ENCODE peak calls at places on chromosomes 4 and X, in eight cellular contexts. O is AML-193, K is dorsolateral prefrontal cortex, W is left ventricle myocardium superior, E is GM12865, P is Caki2, V is Right ventricle myocardium superior, R is right lobe of liver. G is an unnamed sample.

GRCh38 chr4:147138171-147138570 is 192.5 kb upstream of the TTC29 start:
- DNase-seq in O (no peak), K (no peak), P (no peak), R (no peak), V (no peak), W (no peak), E (no peak), G (no peak)

GRCh38 chr4:147842573-147842972 is 110.7 kb downstream of the ARHGAP10 start:
- DNase-seq in P (no peak), V (peak; percentile 82), K (peak; percentile 50), O (no peak), E (no peak), W (peak; percentile 81), R (no peak), G (no peak)

GRCh38 chr4:76562161-76562560 is 127.1 kb downstream of the SHROOM3 start:
- DNase-seq in K (no peak), V (no peak), R (no peak), W (no peak), P (peak; percentile 80), E (no peak), O (no peak), G (peak; percentile 59)

GRCh38 chr4:94757192-94758140 is at the start of gene BMPR1B:
- DNase-seq in K (no peak), O (no peak), P (peak; percentile 75), R (no peak), E (no peak), W (peak; percentile 47), V (peak; percentile 46), G (peak; percentile 70)

GRCh38 chrX:16999275-16999674 is 52.8 kb downstream of the REPS2 start:
- DNase-seq in V (no peak), E (no peak), W (no peak), K (no peak), P (no peak), R (no peak), O (no peak), G (no peak)

GRCh38 chr4:105895609-105896460 is 564 bp downstream of the NPNT start:
- DNase-seq in E (peak; percentile 44), V (peak; percentile 50), K (peak; percentile 13), P (peak; percentile 10), O (no peak), W (peak; percentile 57), R (peak; percentile 52), G (peak; percentile 31)

GRCh38 chr4:8419222-8420041 is 21.1 kb downstream of the ACOX3 start:
- DNase-seq in V (no peak), E (peak; percentile 71), K (no peak), O (no peak), W (no peak), P (no peak), R (no peak), G (peak; percentile 10)

GRCh38 chr4:170047774-170048354 is 21.7 kb upstream of the MFAP3L start:
- DNase-seq in W (peak; percentile 31), K (peak; percentile 43), E (peak; percentile 68), P (peak; percentile 14), O (peak; percentile 51), V (peak; percentile 51), R (no peak), G (peak; percentile 65)

GRCh38 chrX:48496660-48497059 is 12.1 kb upstream of the PORCN start:
- DNase-seq in O (no peak), V (no peak), E (no peak), K (no peak), P (peak; percentile 63), R (peak; percentile 2), W (no peak), G (no peak)

GRCh38 chrX:65034641-65035450 is 58.6 kb upstream of the ZC4H2 start:
- DNase-seq in R (peak; percentile 87), V (peak; percentile 78), P (peak; percentile 79), K (peak; percentile 77), E (peak; percentile 91), W (peak; percentile 79), O (peak; percentile 49), G (peak; percentile 61)

GRCh38 chrX:37685452-37686347 is at the start of gene XK:
- DNase-seq in O (no peak), R (peak; percentile 67), K (peak; percentile 41), W (peak; percentile 68), V (peak; percentile 62), P (peak; percentile 61), E (peak; percentile 34), G (peak; percentile 48)

GRCh38 chr4:102170910-102171309 is 174.4 kb downstream of the SLC39A8 start:
- DNase-seq in K (no peak), R (no peak), E (no peak), W (no peak), V (no peak), O (no peak), P (no peak), G (no peak)

GRCh38 chr4:97367878-97368277 is 775.4 kb downstream of the STPG2 start:
- DNase-seq in K (no peak), W (no peak), E (no peak), P (peak; percentile 50), R (no peak), V (no peak), O (no peak), G (peak; percentile 24)

GRCh38 chr4:73234712-73235111 is 23.9 kb downstream of the ANKRD17 start:
- DNase-seq in K (no peak), V (no peak), W (no peak), E (no peak), R (no peak), O (no peak), P (no peak), G (no peak)

GRCh38 chr4:67522851-67523671 is 22.2 kb downstream of the CENPC start:
- DNase-seq in P (no peak), K (no peak), O (no peak), V (no peak), R (no peak), W (no peak), E (no peak), G (no peak)

GRCh38 chr4:152661649-152662048 is 18.1 kb downstream of the TMEM154 start:
- DNase-seq in W (no peak), E (peak; percentile 51), O (no peak), K (no peak), P (no peak), V (no peak), R (no peak), G (no peak)

GRCh38 chrX:153608821-153609220 is 9.9 kb upstream of the CCNQ start:
- DNase-seq in V (no peak), W (no peak), P (no peak), R (no peak), K (no peak), O (no peak), E (no peak), G (no peak)

GRCh38 chr4:86718152-86718551 is 124.0 kb downstream of the PTPN13 start:
- DNase-seq in P (no peak), W (no peak), V (no peak), O (no peak), E (no peak), K (no peak), R (no peak), G (no peak)

GRCh38 chr4:77465271-77465670 is 140.3 kb upstream of the CXCL13 start:
- DNase-seq in O (no peak), K (no peak), V (no peak), P (peak; percentile 21), E (no peak), R (no peak), W (no peak), G (peak; percentile 37)

GRCh38 chr4:70759126-70759525 is 37.4 kb downstream of the RUFY3 start:
- DNase-seq in E (no peak), V (no peak), P (no peak), O (no peak), W (no peak), R (no peak), K (no peak), G (no peak)

GRCh38 chr4:187814737-187815465 is 180.7 kb upstream of the ZFP42 start:
- DNase-seq in E (no peak), P (no peak), O (no peak), W (peak; percentile 35), R (no peak), K (no peak), V (no peak), G (no peak)

GRCh38 chr4:108010167-108010566 is 20.5 kb downstream of the HADH start:
- DNase-seq in P (no peak), O (no peak), E (no peak), K (no peak), V (no peak), R (no peak), W (no peak), G (no peak)

GRCh38 chrX:16188687-16189086 is 21.4 kb downstream of the MAGEB17 start:
- DNase-seq in K (no peak), P (no peak), W (no peak), V (no peak), R (no peak), O (no peak), E (no peak), G (no peak)

GRCh38 chrX:39716401-39716800 is 381.4 kb downstream of the BCOR start:
- DNase-seq in W (no peak), E (no peak), K (no peak), P (no peak), V (no peak), R (no peak), O (no peak), G (no peak)

GRCh38 chr4:41418444-41418843 is 119.5 kb upstream of the LIMCH1 start:
- DNase-seq in R (no peak), O (no peak), K (peak; percentile 63), W (peak; percentile 89), V (peak; percentile 84), P (no peak), E (no peak), G (no peak)

GRCh38 chr4:8644461-8644891 is 51.9 kb downstream of the CPZ start:
- DNase-seq in W (no peak), E (no peak), K (no peak), V (no peak), P (no peak), O (no peak), R (peak; percentile 25), G (no peak)

GRCh38 chr4:42142586-42142985 is 9.9 kb downstream of the BEND4 start:
- DNase-seq in V (no peak), P (no peak), W (no peak), R (no peak), O (no peak), K (no peak), E (no peak), G (no peak)

GRCh38 chr4:105147226-105148151 is 813 bp downstream of the TET2 start:
- DNase-seq in K (peak; percentile 20), W (peak; percentile 35), O (no peak), P (peak; percentile 44), E (peak; percentile 60), V (peak; percentile 42), R (peak; percentile 61), G (peak; percentile 36)

GRCh38 chr4:149555146-149555545 is 260.5 kb downstream of the IQCM start:
- DNase-seq in W (no peak), E (no peak), O (no peak), V (no peak), R (no peak), K (no peak), P (no peak), G (no peak)

GRCh38 chrX:125012585-125012984 is 307.1 kb upstream of the TEX13C start:
- DNase-seq in W (no peak), K (no peak), P (no peak), V (no peak), O (no peak), R (no peak), E (no peak), G (no peak)

GRCh38 chrX:151999813-152000212 is 25.3 kb upstream of the GABRE start:
- DNase-seq in V (no peak), R (no peak), K (no peak), E (no peak), P (no peak), O (no peak), W (no peak), G (no peak)

GRCh38 chr4:8032381-8032780 is 92.7 kb upstream of the AFAP1 start:
- DNase-seq in K (no peak), R (no peak), O (no peak), W (no peak), P (no peak), V (no peak), E (no peak), G (no peak)

GRCh38 chr4:110195561-110196205 is 2.7 kb downstream of the ELOVL6 start:
- DNase-seq in O (no peak), P (no peak), K (no peak), E (peak; percentile 46), V (no peak), R (no peak), W (no peak), G (no peak)

GRCh38 chrX:26590849-26591248 is 374.9 kb downstream of the MAGEB5 start:
- DNase-seq in V (no peak), P (no peak), E (no peak), R (no peak), K (no peak), W (no peak), O (no peak), G (no peak)